ENCODE peak calls at places on chromosome 13, in six cellular contexts. L is kidney epithelial cell, T is brain microvascular endothelial cell, V is endodermal cell, X is body of pancreas, Z is IMR-90. M is an unnamed sample. For H3K36me3, the result is how much of the 10 kb centered on the place peaks cover.

GRCh38 chr13:77460195-77460594 is 75.3 kb upstream of the SCEL start:
- DNase-seq in L (no peak), T (no peak), V (no peak), X (peak), Z (no peak), M (no peak)

GRCh38 chr13:74110053-74110452 is 24.2 kb downstream of the KLF12 start:
- DNase-seq in L (no peak), T (no peak), V (no peak), X (no peak), Z (no peak), M (no peak)

GRCh38 chr13:26529441-26529840 is 28.0 kb upstream of the WASF3 start:
- DNase-seq in L (peak), T (peak), V (peak), X (peak), Z (peak), M (peak)

GRCh38 chr13:70407486-70407885 is 299.2 kb upstream of the KLHL1 start:
- DNase-seq in L (no peak), T (no peak), V (no peak), X (no peak), Z (no peak), M (no peak)

GRCh38 chr13:76715621-76716020 is 170.6 kb downstream of the KCTD12 start:
- DNase-seq in L (no peak), T (no peak), V (no peak), X (no peak), Z (no peak), M (no peak)

GRCh38 chr13:90984737-90985136 is 362.8 kb upstream of the MIR17HG start:
- DNase-seq in L (no peak), T (no peak), V (no peak), X (no peak), Z (no peak), M (no peak)

GRCh38 chr13:74450525-74450845 is 316.3 kb upstream of the KLF12 start:
- DNase-seq in L (no peak), T (no peak), V (no peak), X (no peak), Z (no peak), M (no peak)

GRCh38 chr13:47499358-47500150 is 501.5 kb downstream of the SUCLA2 start:
- DNase-seq in L (peak), T (peak), V (no peak), X (no peak), Z (peak), M (no peak)

GRCh38 chr13:79859756-79860155 is 378.8 kb downstream of the NDFIP2 start:
- DNase-seq in L (no peak), T (no peak), V (no peak), X (no peak), Z (no peak), M (no peak)

GRCh38 chr13:48567521-48568331 is 34.8 kb upstream of the RCBTB2 start:
- DNase-seq in L (no peak), T (no peak), V (no peak), X (peak), Z (no peak), M (no peak)

GRCh38 chr13:22451345-22451744 is 729.4 kb upstream of the SGCG start:
- DNase-seq in L (no peak), T (no peak), V (no peak), X (peak), Z (no peak), M (no peak)

GRCh38 chr13:89432997-89433396 is 1761.8 kb downstream of the SLITRK5 start:
- DNase-seq in L (no peak), T (no peak), V (no peak), X (no peak), Z (no peak), M (no peak)

GRCh38 chr13:97107815-97108534 is 113.7 kb upstream of the OXGR1 start:
- DNase-seq in L (no peak), T (peak), V (no peak), X (no peak), Z (peak), M (no peak)

GRCh38 chr13:21326155-21327030 is 132.7 kb downstream of the ZDHHC20 start:
- DNase-seq in L (no peak), T (peak), V (peak), X (no peak), Z (peak), M (peak)

GRCh38 chr13:24159362-24159761 is 1.2 kb upstream of the SPATA13 start:
- DNase-seq in L (no peak), T (no peak), V (no peak), X (no peak), Z (no peak), M (peak)

GRCh38 chr13:25447396-25447795 is 75.6 kb downstream of the ATP8A2 start:
- DNase-seq in L (no peak), T (no peak), V (no peak), X (no peak), Z (no peak), M (no peak)

GRCh38 chr13:29758591-29759114 is 91.8 kb downstream of the UBL3 start:
- DNase-seq in L (no peak), T (peak), V (no peak), X (peak), Z (no peak), M (no peak)

GRCh38 chr13:28355822-28356371 is 139.0 kb downstream of the FLT1 start:
- DNase-seq in L (no peak), T (peak), V (peak), X (no peak), Z (peak), M (no peak)

GRCh38 chr13:100875392-100876043 is 200.9 kb upstream of the TMTC4 start:
- DNase-seq in L (peak), T (peak), V (no peak), X (no peak), Z (peak), M (no peak)

GRCh38 chr13:36718146-36718545 is 44.3 kb downstream of the SERTM1 start:
- DNase-seq in L (no peak), T (no peak), V (no peak), X (no peak), Z (peak), M (no peak)

GRCh38 chr13:30581582-30581981 is 36.1 kb upstream of the USPL1 start:
- DNase-seq in L (no peak), T (no peak), V (peak), X (peak), Z (peak), M (peak)

GRCh38 chr13:64855506-64855905 is 2374.6 kb downstream of the PCDH9 start:
- DNase-seq in L (no peak), T (peak), V (no peak), X (no peak), Z (peak), M (no peak)

GRCh38 chr13:98774776-98775175 is 22.3 kb upstream of the SLC15A1 start:
- DNase-seq in L (no peak), T (no peak), V (no peak), X (no peak), Z (no peak), M (no peak)

GRCh38 chr13:44374348-44374712 is 706 bp downstream of the SERP2 start:
- DNase-seq in L (no peak), T (no peak), V (no peak), X (no peak), Z (no peak), M (no peak)
- H3K4me3 ChIP-seq in L (peak), T (peak), V (no peak), X (no peak), Z (no peak), M (peak)

DNA sequence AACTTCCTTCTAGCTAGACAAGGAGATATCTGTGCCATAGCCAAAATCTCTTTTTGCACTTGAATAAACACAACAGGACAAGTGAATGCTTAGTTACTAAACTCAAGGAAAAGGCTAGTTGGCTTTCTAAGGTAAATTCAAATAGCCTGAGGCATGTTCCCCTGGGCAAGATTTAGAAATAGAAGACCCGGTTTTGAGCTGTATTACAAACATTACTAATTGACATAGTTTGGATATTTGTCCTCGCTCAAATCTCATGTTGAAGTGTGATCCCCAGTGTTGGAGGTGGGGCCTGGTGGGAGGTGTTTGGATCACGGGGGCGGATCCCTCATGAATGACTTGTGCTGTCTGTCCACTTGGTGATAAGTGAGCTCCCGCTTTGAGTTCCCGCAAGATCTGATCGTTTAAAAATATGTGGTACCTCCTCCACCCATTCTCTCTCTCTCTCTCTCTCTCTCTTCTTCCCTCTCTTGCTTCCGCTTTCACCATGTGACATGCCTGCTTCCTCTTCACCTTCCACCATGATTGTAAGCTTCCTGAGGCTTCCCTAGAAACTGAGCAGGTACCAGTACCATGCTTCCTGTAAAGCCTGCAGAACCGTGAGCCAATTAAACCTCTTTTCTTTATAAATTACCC is 3.9 kb upstream of the KBTBD6 start:
- DNase-seq in L (no peak), T (no peak), V (no peak), X (no peak), Z (no peak), M (no peak)
- H3K36me3 ChIP-seq in L (under half), T (under half), V (under half), X (under half), Z (under half), M (under half)

GRCh38 chr13:72864142-72865035 is 82.5 kb downstream of the PIBF1 start:
- DNase-seq in L (no peak), T (no peak), V (no peak), X (no peak), Z (peak), M (no peak)
- H3K4me3 ChIP-seq in L (no peak), T (no peak), V (no peak), X (no peak), Z (no peak), M (no peak)

GRCh38 chr13:113634279-113635047 is 23.5 kb downstream of the ATP4B start:
- DNase-seq in L (no peak), T (no peak), V (no peak), X (no peak), Z (no peak), M (no peak)
- H3K36me3 ChIP-seq in L (under half), T (half or more), V (half or more), X (under half), Z (half or more), M (under half)

DNA sequence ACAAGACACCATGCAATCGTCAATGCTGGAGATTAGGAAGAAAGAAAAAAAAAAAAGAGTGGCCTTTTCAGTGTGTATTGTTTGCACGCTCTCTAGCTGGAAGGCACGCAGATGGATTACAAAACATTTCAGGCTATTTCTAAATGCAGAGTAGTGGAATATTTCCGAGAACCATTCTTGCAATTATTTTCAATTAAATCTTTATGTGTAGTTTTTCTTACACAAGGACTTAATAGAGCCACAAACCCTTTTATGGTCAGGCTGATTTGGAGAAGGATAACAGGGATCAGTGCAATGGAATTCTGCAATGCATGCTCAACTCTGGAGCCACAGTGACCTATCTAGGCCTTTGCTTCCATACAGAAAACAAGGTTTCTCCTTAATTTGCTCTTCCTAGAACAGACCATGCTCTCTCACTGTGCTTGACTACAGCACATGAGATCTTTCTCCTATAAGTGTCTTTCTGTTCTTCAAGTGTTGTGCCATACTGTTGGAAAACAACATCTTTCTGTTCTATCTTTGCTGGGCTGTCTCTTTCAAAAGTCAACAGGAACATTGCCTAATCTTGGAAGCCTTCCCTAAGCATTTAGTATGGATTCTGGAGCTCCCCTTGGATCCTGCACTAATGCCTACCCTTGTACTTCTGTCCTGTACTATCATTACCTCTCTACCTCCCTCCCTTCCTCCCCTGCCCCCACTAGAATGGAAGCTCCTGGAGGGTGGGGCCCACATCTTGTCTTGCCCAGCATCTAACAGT is 26.9 kb downstream of the STARD13 start:
- DNase-seq in L (no peak), T (no peak), V (no peak), X (no peak), Z (peak), M (no peak)
- H3K4me3 ChIP-seq in L (no peak), T (no peak), V (no peak), X (no peak), Z (no peak), M (no peak)

GRCh38 chr13:110512198-110512740 is 49.3 kb downstream of the RAB20 start:
- DNase-seq in L (no peak), T (no peak), V (no peak), X (no peak), Z (no peak), M (no peak)
- H3K36me3 ChIP-seq in L (under half), T (half or more), V (half or more), X (under half), Z (half or more), M (under half)

GRCh38 chr13:110306340-110306959 is 507 bp downstream of the COL4A1 start:
- DNase-seq in L (no peak), T (no peak), V (peak), X (no peak), Z (no peak), M (peak)

GRCh38 chr13:110306960-110307696 is at the start of the genes COL4A1 and COL4A2:
- DNase-seq in L (no peak), T (peak), V (peak), X (peak), Z (peak), M (peak)

GRCh38 chr13:110309159-110309476 is 2.0 kb downstream of the COL4A2 start:
- DNase-seq in L (no peak), T (no peak), V (no peak), X (no peak), Z (no peak), M (no peak)

GRCh38 chr13:110308377-110309158 is 1.5 kb downstream of the COL4A2 start:
- DNase-seq in L (no peak), T (no peak), V (peak), X (peak), Z (no peak), M (peak)

DNA sequence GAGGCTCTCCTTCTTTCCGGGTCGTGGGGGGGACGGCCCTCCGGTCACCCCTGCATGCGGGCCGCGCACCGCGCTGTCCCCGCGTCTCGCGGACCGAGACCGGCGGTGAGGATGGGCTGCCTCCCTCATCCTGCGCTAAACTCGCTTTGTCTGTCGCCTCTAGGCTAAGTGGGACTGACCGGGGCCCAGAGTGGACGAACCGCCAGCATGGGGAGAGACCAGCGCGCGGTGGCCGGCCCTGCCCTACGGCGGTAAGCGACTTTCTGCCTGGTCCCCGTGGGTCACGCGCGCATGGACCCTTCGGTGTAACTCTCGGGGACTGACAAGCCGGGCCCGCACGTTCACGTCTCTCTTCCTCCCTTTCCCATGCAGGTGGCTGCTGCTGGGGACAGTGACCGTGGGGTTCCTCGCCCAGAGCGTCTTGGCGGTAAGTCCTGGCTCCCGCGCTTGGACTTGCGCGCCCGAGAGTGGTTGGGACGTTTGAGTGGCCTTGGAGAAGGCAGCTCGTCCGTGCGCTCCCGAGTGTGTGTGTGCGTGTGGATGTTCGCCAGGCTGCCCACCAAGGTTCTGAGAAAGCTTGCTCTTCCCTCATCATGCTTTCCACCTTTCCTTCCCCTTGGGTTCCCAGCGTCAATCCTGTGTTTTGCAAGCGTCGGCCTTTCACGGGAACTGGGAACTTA is 753 bp downstream of the COL4A2 start:
- DNase-seq in L (no peak), T (no peak), V (peak), X (no peak), Z (peak), M (no peak)
- H3K4me3 ChIP-seq in L (peak), T (peak), V (peak), X (peak), Z (peak), M (peak)